ENCODE peak calls at places on chromosome 14, in four cellular contexts. T, I, Q and D are unnamed samples.

GRCh38 chr14:22039938-22040780 is 366.5 kb upstream of the OR4E1 start:
- DNase-seq in T (no peak), I (peak), Q (no peak), D (no peak)

GRCh38 chr14:63273717-63274673 is 44.7 kb downstream of the GPHB5 start:
- DNase-seq in T (no peak), I (no peak), Q (peak), D (peak)

GRCh38 chr14:68723808-68724268 is 69.0 kb downstream of the ZFP36L1 start:
- DNase-seq in T (no peak), I (no peak), Q (no peak), D (no peak)

GRCh38 chr14:69268223-69268622 is 8.3 kb downstream of the GALNT16 start:
- DNase-seq in T (no peak), I (no peak), Q (no peak), D (peak)

GRCh38 chr14:89452281-89452680 is 35.2 kb upstream of the FOXN3 start:
- DNase-seq in T (no peak), I (no peak), Q (no peak), D (no peak)

GRCh38 chr14:85535916-85536834 is 6.2 kb downstream of the FLRT2 start:
- DNase-seq in T (no peak), I (no peak), Q (no peak), D (no peak)

GRCh38 chr14:51239813-51240803 is at the start of gene TMX1:
- DNase-seq in T (peak), I (peak), Q (peak), D (peak)

GRCh38 chr14:68934034-68934433 is 45.1 kb downstream of the ACTN1 start:
- DNase-seq in T (no peak), I (no peak), Q (no peak), D (no peak)

GRCh38 chr14:70754989-70755388 is 54.3 kb downstream of the MAP3K9 start:
- DNase-seq in T (no peak), I (no peak), Q (no peak), D (peak)

GRCh38 chr14:99137913-99138571 is 134.0 kb downstream of the BCL11B start:
- DNase-seq in T (no peak), I (no peak), Q (no peak), D (no peak)

GRCh38 chr14:75422169-75422568 is 5.7 kb upstream of the JDP2 start:
- DNase-seq in T (no peak), I (no peak), Q (no peak), D (no peak)

GRCh38 chr14:74547331-74547927 is 53.9 kb downstream of the ISCA2 start:
- DNase-seq in T (no peak), I (no peak), Q (no peak), D (no peak)

GRCh38 chr14:104888489-104889373 is 23.7 kb downstream of the CEP170B start:
- DNase-seq in T (no peak), I (no peak), Q (peak), D (peak)

GRCh38 chr14:102016420-102017090 is 52.2 kb downstream of the DYNC1H1 start:
- DNase-seq in T (no peak), I (no peak), Q (no peak), D (no peak)

GRCh38 chr14:101620039-101620788 is 58.9 kb downstream of the DIO3 start:
- DNase-seq in T (no peak), I (no peak), Q (no peak), D (no peak)

GRCh38 chr14:94574336-94574735 is 6.9 kb upstream of the SERPINA5 start:
- DNase-seq in T (no peak), I (no peak), Q (no peak), D (no peak)

GRCh38 chr14:58368951-58369350 is 26.8 kb upstream of the TOMM20L start:
- DNase-seq in T (no peak), I (no peak), Q (no peak), D (no peak)

GRCh38 chr14:61598980-61599379 is 96.3 kb upstream of the HIF1A start:
- DNase-seq in T (no peak), I (no peak), Q (no peak), D (no peak)

GRCh38 chr14:34029921-34030334 is 79.1 kb upstream of the EGLN3 start:
- DNase-seq in T (peak), I (no peak), Q (peak), D (peak)

GRCh38 chr14:99603471-99603933 is 505 bp downstream of the CCDC85C start:
- DNase-seq in T (peak), I (peak), Q (no peak), D (peak)

GRCh38 chr14:80055912-80056801 is 155.1 kb downstream of the DIO2 start:
- DNase-seq in T (peak), I (no peak), Q (no peak), D (no peak)

GRCh38 chr14:38404100-38404541 is 148.2 kb upstream of the CLEC14A start:
- DNase-seq in T (no peak), I (no peak), Q (no peak), D (no peak)

GRCh38 chr14:99936056-99936455 is 129.2 kb upstream of the EVL start:
- DNase-seq in T (no peak), I (no peak), Q (no peak), D (no peak)

GRCh38 chr14:25756880-25757279 is 706.9 kb upstream of the STXBP6 start:
- DNase-seq in T (no peak), I (no peak), Q (no peak), D (no peak)

GRCh38 chr14:79062226-79062625 is 892.1 kb downstream of the NRXN3 start:
- DNase-seq in T (no peak), I (no peak), Q (no peak), D (no peak)

GRCh38 chr14:22044193-22044592 is 370.6 kb upstream of the OR4E1 start:
- DNase-seq in T (no peak), I (no peak), Q (no peak), D (no peak)

GRCh38 chr14:59632381-59632780 is 55.8 kb upstream of the CCDC175 start:
- DNase-seq in T (peak), I (no peak), Q (no peak), D (no peak)

GRCh38 chr14:39264558-39264957 is 30.8 kb downstream of the MIA2 start:
- DNase-seq in T (no peak), I (no peak), Q (no peak), D (no peak)